ENCODE peak calls at places on chromosomes 2 and 18, in nine cellular contexts. X is aorta, V is HCT116, D is stomach, U is sigmoid colon, C is heart right ventricle, B is osteoblast, W is neuronal stem cell, O is esophagus squamous epithelium. Z is an unnamed sample.

GRCh38 chr2:142536501-142536900 is 341.0 kb upstream of the KYNU start:
- DNase-seq in X (no peak), V (no peak), D (no peak), U (no peak), C (no peak), B (no peak), W (no peak), O (no peak), Z (no peak)

GRCh38 chr2:26148501-26148900 is 24.4 kb upstream of the GAREM2 start:
- DNase-seq in X (no peak), V (no peak), D (no peak), U (no peak), C (no peak), B (peak; percentile 18), W (no peak), O (no peak), Z (no peak)

GRCh38 chr2:152813381-152813780 is 95.0 kb downstream of the ARL6IP6 start:
- DNase-seq in X (no peak), V (no peak), D (no peak), U (no peak), C (no peak), B (no peak), W (no peak), O (no peak), Z (no peak)

GRCh38 chr2:236085211-236085610 is 83.0 kb downstream of the GBX2 start:
- DNase-seq in X (no peak), V (no peak), D (no peak), U (no peak), C (no peak), B (no peak), W (no peak), O (no peak), Z (no peak)

GRCh38 chr2:188079176-188079575 is 212.5 kb upstream of the GULP1 start:
- DNase-seq in X (no peak), V (no peak), D (no peak), U (no peak), C (no peak), B (no peak), W (no peak), O (no peak), Z (no peak)

GRCh38 chr18:5298156-5298852 is 2.8 kb upstream of the ZBTB14 start:
- DNase-seq in X (peak; percentile 34), V (no peak), D (no peak), U (no peak), C (no peak), B (no peak), W (no peak), O (no peak), Z (no peak)

GRCh38 chr2:195363496-195363895 is 293.5 kb upstream of the SLC39A10 start:
- DNase-seq in X (no peak), V (no peak), D (no peak), U (no peak), C (no peak), B (no peak), W (no peak), O (no peak), Z (no peak)

GRCh38 chr18:35345460-35345921 is 1.3 kb upstream of the ZNF24 start:
- DNase-seq in X (no peak), V (no peak), D (peak; percentile 28), U (no peak), C (no peak), B (no peak), W (no peak), O (no peak), Z (peak; percentile 41)

GRCh38 chr2:55957142-55957541 is 33.6 kb upstream of the EFEMP1 start:
- DNase-seq in X (no peak), V (no peak), D (no peak), U (no peak), C (no peak), B (no peak), W (no peak), O (no peak), Z (no peak)

GRCh38 chr2:55961318-55961911 is 37.8 kb upstream of the EFEMP1 start:
- DNase-seq in X (no peak), V (peak; percentile 50), D (no peak), U (no peak), C (no peak), B (no peak), W (peak; percentile 17), O (no peak), Z (peak; percentile 57)

GRCh38 chr2:55954306-55955035 is 30.9 kb upstream of the EFEMP1 start:
- DNase-seq in X (no peak), V (no peak), D (no peak), U (no peak), C (no peak), B (no peak), W (no peak), O (no peak), Z (no peak)

GRCh38 chr2:55962910-55963309 is 39.3 kb upstream of the EFEMP1 start:
- DNase-seq in X (no peak), V (no peak), D (no peak), U (no peak), C (no peak), B (no peak), W (no peak), O (no peak), Z (no peak)

DNA sequence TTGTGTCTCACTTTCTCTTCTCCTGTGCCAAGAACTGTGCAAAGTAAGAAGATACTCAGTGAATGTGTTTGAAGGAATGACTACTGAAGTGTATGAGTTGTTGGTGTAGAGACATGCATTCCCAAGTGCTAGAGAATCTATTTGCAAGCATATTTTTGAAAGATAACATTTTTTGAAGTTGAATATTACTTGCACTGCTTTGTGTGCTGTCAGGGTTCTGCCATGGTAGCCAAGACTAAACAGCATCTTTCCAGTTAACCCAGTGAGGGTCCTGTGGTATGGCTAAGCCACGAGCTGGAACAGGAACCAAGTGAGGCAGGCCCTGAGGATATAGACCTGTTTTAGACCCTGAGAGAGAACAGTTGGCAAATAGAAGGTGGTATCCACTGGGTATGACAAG is 35.2 kb upstream of the EFEMP1 start:
- DNase-seq in X (no peak), V (no peak), D (no peak), U (no peak), C (no peak), B (no peak), W (no peak), O (no peak), Z (no peak)
- H3K27ac ChIP-seq in X (no peak overlapping the region), V (no peak overlapping the region), D (no peak overlapping the region), U (no peak overlapping the region), C (no peak overlapping the region), B (peak overlapping the region; percentile 69), W (no peak overlapping the region), O (peak overlapping the region; percentile 66), Z (peak overlapping the region; percentile 29)

DNA sequence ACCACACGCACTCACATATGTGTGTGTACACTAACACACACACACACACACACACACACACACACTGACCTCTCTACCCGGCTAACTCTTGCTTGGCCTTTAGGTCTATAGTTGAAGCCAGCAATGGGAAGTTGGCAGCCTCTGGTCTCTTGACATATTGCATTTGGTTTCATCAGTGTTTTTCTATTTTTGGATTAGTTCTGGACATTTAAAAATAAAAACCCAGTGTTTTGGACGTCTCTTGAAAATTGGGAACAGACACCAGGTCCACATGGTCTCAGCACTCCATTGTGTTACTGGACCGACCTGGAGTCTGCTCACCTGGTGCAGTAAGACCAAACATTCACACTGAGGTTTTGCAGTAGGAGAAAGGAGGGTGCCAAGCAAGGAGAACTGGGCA is 50.4 kb upstream of the AFF3 start:
- DNase-seq in X (no peak), V (no peak), D (no peak), U (no peak), C (no peak), B (no peak), W (no peak), O (no peak), Z (no peak)
- H3K4me1 ChIP-seq in X (no peaks in the 10 kb centered on the region), V (no peaks in the 10 kb centered on the region), D (peaks cover 19% of the 10 kb centered on the region), U (peaks cover 20% of the 10 kb centered on the region), C (peaks cover 29% of the 10 kb centered on the region), B (peaks cover 10% of the 10 kb centered on the region), W (peaks cover 2% of the 10 kb centered on the region), O (peaks cover 11% of the 10 kb centered on the region), Z (peaks cover 36% of the 10 kb centered on the region)

GRCh38 chr2:233281986-233282603 is 25.5 kb upstream of the SAG start:
- DNase-seq in X (no peak), V (no peak), D (no peak), U (no peak), C (no peak), B (no peak), W (no peak), O (no peak), Z (no peak)

GRCh38 chr2:233275223-233275622 is 23.8 kb downstream of the ATG16L1 start:
- DNase-seq in X (no peak), V (no peak), D (no peak), U (no peak), C (no peak), B (no peak), W (no peak), O (no peak), Z (no peak)

GRCh38 chr2:233281553-233281952 is 26.1 kb upstream of the SAG start:
- DNase-seq in X (no peak), V (no peak), D (no peak), U (no peak), C (no peak), B (no peak), W (no peak), O (no peak), Z (no peak)

GRCh38 chr2:233280114-233280693 is 27.4 kb upstream of the SAG start:
- DNase-seq in X (no peak), V (no peak), D (no peak), U (no peak), C (no peak), B (no peak), W (no peak), O (no peak), Z (no peak)

GRCh38 chr2:233278921-233279320 is 27.4 kb downstream of the ATG16L1 start:
- DNase-seq in X (no peak), V (no peak), D (no peak), U (no peak), C (no peak), B (no peak), W (no peak), O (no peak), Z (no peak)
- H3K27ac ChIP-seq in X (no peak overlapping the region), V (no peak overlapping the region), D (no peak overlapping the region), U (no peak overlapping the region), C (no peak overlapping the region), B (no peak overlapping the region), W (no peak overlapping the region), O (no peak overlapping the region), Z (no peak overlapping the region)

GRCh38 chr2:9229470-9229820 is 22.8 kb downstream of the ASAP2 start:
- DNase-seq in X (no peak), V (no peak), D (no peak), U (no peak), C (no peak), B (no peak), W (no peak), O (no peak), Z (no peak)

GRCh38 chr2:9228781-9229469 is 22.3 kb downstream of the ASAP2 start:
- DNase-seq in X (no peak), V (no peak), D (no peak), U (no peak), C (no peak), B (no peak), W (no peak), O (no peak), Z (no peak)

GRCh38 chr2:9228088-9228751 is 21.6 kb downstream of the ASAP2 start:
- DNase-seq in X (no peak), V (no peak), D (no peak), U (no peak), C (no peak), B (peak; percentile 92), W (no peak), O (no peak), Z (no peak)

GRCh38 chr2:9225806-9226205 is 19.2 kb downstream of the ASAP2 start:
- DNase-seq in X (no peak), V (no peak), D (no peak), U (no peak), C (no peak), B (no peak), W (no peak), O (no peak), Z (no peak)

DNA sequence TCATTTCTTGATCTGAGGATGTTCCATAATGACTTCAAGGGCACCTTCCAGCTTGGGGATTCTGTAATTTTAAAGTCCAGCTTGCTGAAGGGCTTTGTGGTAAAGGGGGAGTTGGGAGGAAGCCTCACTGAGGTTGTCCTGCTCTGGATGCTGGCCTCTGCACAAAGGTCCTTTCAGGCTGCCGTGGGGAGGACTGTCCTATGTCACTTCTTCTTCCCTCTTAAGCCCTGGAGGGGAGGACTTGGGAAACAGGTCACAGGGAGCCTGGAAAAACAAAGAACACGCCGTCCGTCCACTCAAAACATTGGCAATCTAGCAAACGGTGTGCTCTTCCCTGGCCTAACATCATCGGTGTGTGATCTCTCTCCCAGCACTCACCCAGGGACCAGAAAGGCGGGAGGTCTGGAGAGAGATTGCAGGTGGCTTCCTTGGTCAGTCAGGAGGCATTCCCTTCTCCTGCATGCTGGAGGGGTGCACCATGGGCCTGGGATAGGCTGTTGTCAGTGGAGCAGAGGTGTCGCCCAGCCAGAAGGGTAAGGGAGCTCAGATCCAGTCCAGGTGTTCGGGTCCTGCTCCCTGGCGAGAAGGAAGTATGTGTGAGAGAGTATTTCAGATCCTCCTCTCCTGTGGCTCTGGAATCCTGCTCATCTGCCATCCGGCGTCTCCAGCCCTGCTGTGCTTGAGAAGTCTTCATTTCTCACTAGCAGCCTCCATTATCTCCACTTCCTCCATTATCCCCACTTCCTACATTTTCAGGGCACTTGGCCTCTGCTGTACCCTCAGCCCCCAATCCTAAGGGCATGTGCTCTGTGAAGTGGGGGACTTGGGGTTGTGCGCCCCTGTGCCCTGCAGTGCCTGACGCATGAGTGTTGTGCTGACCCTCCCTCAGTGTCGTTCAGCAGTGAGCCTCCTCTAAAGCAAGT is 20.1 kb downstream of the ASAP2 start:
- DNase-seq in X (no peak), V (no peak), D (no peak), U (no peak), C (no peak), B (no peak), W (no peak), O (no peak), Z (no peak)
- H3K4me1 ChIP-seq in X (no peaks in the 10 kb centered on the region), V (peaks cover 14% of the 10 kb centered on the region), D (peaks cover 39% of the 10 kb centered on the region), U (peaks cover 52% of the 10 kb centered on the region), C (peaks cover 100% of the 10 kb centered on the region), B (peaks cover 54% of the 10 kb centered on the region), W (peaks cover 19% of the 10 kb centered on the region), O (peaks cover 98% of the 10 kb centered on the region), Z (peaks cover 17% of the 10 kb centered on the region)